ENCODE peak calls at places on chromosomes 13 and 19, in nine cellular contexts. E, T, B, A, N, L, X, O and U are unnamed samples. For H3K4me1, the result is how much of the 10 kb centered on the place peaks cover.

GRCh38 chr13:112740502-112741131 is 50.8 kb downstream of the ATP11A start:
- DNase-seq in A (no peak), O (peak), X (peak), B (no peak), E (no peak), N (peak), L (peak), T (peak), U (peak)

GRCh38 chr13:111556496-111556895 is 236.1 kb downstream of the TEX29 start:
- DNase-seq in X (no peak), L (no peak), O (no peak), T (no peak), E (no peak), N (no peak), A (no peak), B (no peak), U (no peak)

GRCh38 chr13:23146811-23147245 is 34.0 kb upstream of the SGCG start:
- DNase-seq in X (no peak), T (no peak), O (no peak), N (no peak), A (no peak), E (no peak), L (no peak), B (no peak), U (no peak)

GRCh38 chr13:100860866-100861265 is 186.3 kb upstream of the TMTC4 start:
- DNase-seq in B (no peak), N (no peak), A (no peak), E (no peak), O (no peak), X (no peak), L (no peak), T (no peak), U (no peak)

GRCh38 chr19:17097593-17098126 is 22.1 kb downstream of the MYO9B start:
- DNase-seq in E (no peak), L (no peak), A (no peak), N (no peak), B (no peak), X (peak), O (no peak), T (no peak), U (no peak)

GRCh38 chr19:28941833-28942232 is 271.1 kb downstream of the UQCRFS1 start:
- DNase-seq in O (no peak), A (no peak), B (no peak), N (no peak), X (no peak), T (no peak), E (no peak), L (no peak), U (no peak)

GRCh38 chr19:16920816-16921529 is 32.2 kb downstream of the F2RL3 start:
- DNase-seq in X (peak), A (no peak), T (no peak), E (no peak), O (peak), N (no peak), B (no peak), L (no peak), U (no peak)

GRCh38 chr13:105897575-105897974 is 637.9 kb downstream of the EFNB2 start:
- DNase-seq in A (no peak), B (no peak), O (no peak), X (no peak), L (no peak), T (no peak), E (no peak), N (no peak), U (no peak)

GRCh38 chr19:18736415-18737336 is 53.2 kb downstream of the CRTC1 start:
- DNase-seq in O (no peak), B (no peak), A (no peak), X (no peak), T (no peak), E (no peak), L (no peak), N (no peak), U (no peak)
- TF ChIP-seq CTCF in O (no peak), B (no peak), A (no peak), X (no peak), T (no peak), E (no peak), L (no peak), N (no peak), U (no peak)

GRCh38 chr19:3382460-3383100 is 16.2 kb downstream of the NFIC start:
- DNase-seq in T (no peak), A (no peak), L (no peak), B (no peak), E (no peak), X (no peak), N (no peak), O (no peak), U (no peak)
- H3K4me1 ChIP-seq in T (half or more), A (half or more), L (half or more), B (under half), E (half or more), X (under half), N (under half), O (under half), U (half or more)

GRCh38 chr13:20940083-20940482 is 37.5 kb upstream of the XPO4 start:
- DNase-seq in L (no peak), B (no peak), E (no peak), X (peak), T (no peak), N (no peak), O (peak), A (no peak), U (no peak)

GRCh38 chr13:20942938-20943518 is 40.5 kb upstream of the XPO4 start:
- DNase-seq in X (no peak), L (no peak), N (no peak), T (no peak), A (no peak), B (no peak), E (no peak), O (no peak), U (no peak)

GRCh38 chr13:20943519-20944012 is 41.0 kb upstream of the XPO4 start:
- DNase-seq in B (peak), X (peak), E (peak), L (peak), T (peak), N (peak), O (peak), A (peak), U (peak)

GRCh38 chr13:20939662-20940061 is 37.1 kb upstream of the XPO4 start:
- DNase-seq in E (no peak), A (no peak), N (peak), O (no peak), L (peak), B (no peak), X (no peak), T (peak), U (no peak)

GRCh38 chr13:20938302-20938701 is 35.8 kb upstream of the XPO4 start:
- DNase-seq in E (no peak), N (no peak), B (no peak), T (no peak), O (no peak), A (no peak), X (no peak), L (no peak), U (no peak)
- TF ChIP-seq CTCF in E (no peak), N (no peak), B (no peak), T (no peak), O (no peak), A (no peak), X (no peak), L (no peak), U (no peak)

GRCh38 chr13:66068683-66069082 is 1161.5 kb downstream of the PCDH9 start:
- DNase-seq in B (no peak), A (no peak), T (no peak), N (no peak), O (no peak), E (no peak), L (no peak), X (no peak), U (no peak)
- H3K4me1 ChIP-seq in B (under half), A (under half), T (under half), N (under half), O (under half), E (under half), L (under half), X (under half), U (under half)

GRCh38 chr19:22628401-22628800 is 5.7 kb upstream of the ZNF492 start:
- DNase-seq in L (no peak), N (no peak), T (no peak), B (no peak), O (no peak), E (no peak), A (no peak), X (no peak), U (no peak)

GRCh38 chr19:22625266-22626035 is 8.7 kb upstream of the ZNF492 start:
- DNase-seq in O (no peak), X (no peak), B (no peak), N (no peak), T (no peak), L (no peak), A (no peak), E (no peak), U (peak)

GRCh38 chr19:22622901-22623840 is 11.0 kb upstream of the ZNF492 start:
- DNase-seq in L (peak), E (peak), O (no peak), A (no peak), X (no peak), N (peak), B (no peak), T (no peak), U (peak)

GRCh38 chr19:22623841-22624221 is 10.3 kb upstream of the ZNF492 start:
- DNase-seq in X (no peak), A (no peak), B (no peak), N (no peak), O (no peak), L (no peak), E (no peak), T (no peak), U (peak)

GRCh38 chr19:22627526-22627925 is 6.6 kb upstream of the ZNF492 start:
- DNase-seq in A (no peak), L (no peak), O (no peak), X (no peak), E (no peak), B (no peak), N (no peak), T (no peak), U (no peak)
- TF ChIP-seq CTCF in A (no peak), L (no peak), O (no peak), X (no peak), E (no peak), B (no peak), N (no peak), T (no peak), U (no peak)

GRCh38 chr13:44848956-44849748 is 140.1 kb downstream of the NUFIP1 start:
- DNase-seq in X (peak), T (no peak), E (no peak), A (no peak), L (no peak), N (no peak), O (peak), B (no peak), U (peak)
- H3K4me1 ChIP-seq in X (under half), T (under half), E (under half), A (under half), L (under half), N (under half), O (under half), B (under half), U (under half)

DNA sequence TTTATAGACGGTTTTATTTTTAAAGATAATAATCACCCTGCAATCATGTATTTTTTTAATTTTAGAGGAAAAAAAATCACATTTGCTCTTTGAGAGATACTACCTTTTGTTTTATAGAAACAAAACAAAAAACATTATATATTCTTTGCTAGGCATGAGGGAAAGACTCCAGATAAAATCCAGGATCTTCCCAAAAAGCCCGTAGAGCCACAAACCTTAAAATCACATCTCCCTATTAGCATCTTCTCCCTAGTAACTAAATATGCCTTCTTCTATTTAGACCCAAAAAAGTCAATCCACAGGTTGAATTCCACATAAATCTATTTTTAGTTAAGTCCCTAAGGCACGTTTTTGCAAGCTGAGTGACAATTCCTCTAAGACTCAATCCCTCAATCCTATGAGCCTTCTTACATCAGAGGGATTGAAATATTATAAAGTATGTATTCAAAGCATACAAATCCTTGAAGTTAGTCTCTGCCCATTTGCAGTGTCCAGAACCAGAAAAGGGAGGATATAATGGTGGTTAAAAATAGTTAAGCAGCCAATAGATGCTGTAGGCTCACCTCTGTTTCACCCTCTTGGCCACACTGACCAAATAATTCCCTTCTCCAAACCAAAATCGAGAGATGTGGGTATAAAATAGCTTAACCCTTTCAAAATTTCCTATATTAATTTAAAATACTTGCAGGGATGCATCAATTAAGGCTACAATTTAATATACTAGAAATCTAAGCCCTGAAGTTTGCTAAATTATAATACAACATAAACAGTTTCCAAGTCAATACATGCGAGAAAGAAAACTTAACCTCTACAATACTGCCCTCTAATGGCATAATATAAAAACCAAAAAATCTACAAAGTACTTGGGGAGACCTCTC is 64.0 kb downstream of the SERP2 start:
- DNase-seq in E (no peak), B (no peak), L (no peak), T (no peak), N (no peak), A (no peak), O (peak), X (peak), U (no peak)
- TF ChIP-seq CTCF in E (peak), B (peak), L (peak), T (peak), N (peak), A (peak), O (peak), X (peak), U (peak)

DNA sequence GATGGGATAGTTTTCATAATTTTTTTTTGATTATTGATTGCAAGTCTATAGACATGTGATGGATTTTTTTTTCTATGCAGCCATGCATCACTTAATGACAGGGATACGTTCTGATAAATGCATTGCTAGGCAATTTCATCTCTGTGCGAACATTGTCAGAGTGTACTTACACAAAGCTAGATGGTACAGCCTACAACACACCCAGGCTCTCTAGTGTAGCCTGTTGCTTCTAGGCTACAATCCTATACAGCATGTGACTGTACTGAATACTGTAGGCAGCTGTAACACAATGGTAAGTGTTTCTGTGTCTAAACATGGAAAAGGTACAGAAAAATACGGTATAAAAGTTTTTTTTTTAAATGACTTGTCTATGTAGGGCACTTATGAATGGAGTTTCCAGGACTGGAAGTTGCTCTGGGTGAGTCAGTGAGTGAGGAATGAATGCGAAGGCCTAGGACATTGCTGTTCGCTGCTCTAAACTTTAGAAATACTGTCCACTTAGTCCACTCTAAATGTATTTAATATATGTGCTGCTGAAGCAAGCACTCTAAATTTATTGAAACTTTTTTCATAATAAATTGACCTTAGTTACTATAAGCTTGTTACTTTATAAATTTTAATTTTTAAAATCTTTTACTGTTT is 20.3 kb downstream of the SPATA13 start:
- DNase-seq in X (peak), E (no peak), L (no peak), N (no peak), A (no peak), O (peak), T (no peak), B (no peak), U (no peak)
- H3K4me1 ChIP-seq in X (under half), E (under half), L (under half), N (under half), A (under half), O (under half), T (under half), B (under half), U (under half)

GRCh38 chr19:24062222-24062621 is 24.8 kb upstream of the ZNF254 start:
- DNase-seq in L (no peak), B (no peak), X (peak), O (peak), E (no peak), A (no peak), T (no peak), N (no peak), U (no peak)
- TF ChIP-seq CTCF in L (no peak), B (no peak), X (no peak), O (no peak), E (no peak), A (no peak), T (no peak), N (no peak), U (no peak)